ENCODE peak calls at places on chromosomes 6 and 20, in six cellular contexts. V, X, S, R, L and Z are unnamed samples.

GRCh38 chr6:108755257-108756240 is 92.7 kb upstream of the ARMC2 start:
- DNase-seq in S (no peak), X (peak), R (no peak), V (no peak), L (peak), Z (no peak)

GRCh38 chr6:8658391-8658790 is 223.0 kb upstream of the SLC35B3 start:
- DNase-seq in R (no peak), L (no peak), X (no peak), V (no peak), S (no peak), Z (no peak)

GRCh38 chr20:32091888-32092346 is 17.6 kb upstream of the TM9SF4 start:
- DNase-seq in X (peak), R (peak), V (peak), S (peak), L (peak), Z (peak)

GRCh38 chr6:29577544-29577943 is 7.4 kb upstream of the OR2H2 start:
- DNase-seq in V (no peak), S (no peak), R (no peak), L (no peak), X (peak), Z (no peak)

GRCh38 chr6:39215640-39216158 is 13.6 kb downstream of the KCNK5 start:
- DNase-seq in S (no peak), R (no peak), X (no peak), V (no peak), L (no peak), Z (no peak)

GRCh38 chr6:110395221-110395620 is 20.2 kb downstream of the DDO start:
- DNase-seq in L (no peak), X (no peak), S (no peak), V (no peak), R (no peak), Z (no peak)

GRCh38 chr20:46501961-46502360 is 11.4 kb downstream of the ZNF334 start:
- DNase-seq in R (peak), X (no peak), V (no peak), L (peak), S (no peak), Z (no peak)

GRCh38 chr20:41697861-41698559 is 79.8 kb upstream of the CHD6 start:
- DNase-seq in R (peak), L (peak), X (peak), S (no peak), V (no peak), Z (peak)

GRCh38 chr20:23132930-23133559 is 46.9 kb upstream of the CD93 start:
- DNase-seq in R (peak), S (no peak), L (peak), V (no peak), X (no peak), Z (no peak)

GRCh38 chr6:117555882-117556498 is 46.3 kb downstream of the GOPC start:
- DNase-seq in R (no peak), V (no peak), S (no peak), X (peak), L (peak), Z (peak)

GRCh38 chr6:148723484-148723883 is 23.3 kb upstream of the UST start:
- DNase-seq in X (peak), R (no peak), S (no peak), L (no peak), V (no peak), Z (peak)

GRCh38 chr6:135675862-135676261 is 175.6 kb upstream of the PDE7B start:
- DNase-seq in V (no peak), X (peak), S (peak), R (peak), L (peak), Z (peak)

GRCh38 chr6:156839591-156840001 is 62.4 kb downstream of the ARID1B start:
- DNase-seq in L (no peak), X (peak), R (peak), V (no peak), S (no peak), Z (peak)

GRCh38 chr6:121826156-121826810 is 390.8 kb downstream of the GJA1 start:
- DNase-seq in L (peak), S (no peak), X (peak), V (no peak), R (peak), Z (peak)

GRCh38 chr6:3696525-3696924 is 55.0 kb downstream of the PXDC1 start:
- DNase-seq in L (no peak), R (no peak), X (peak), S (no peak), V (no peak), Z (no peak)

GRCh38 chr20:50281831-50282591 is 91.4 kb downstream of the CEBPB start:
- DNase-seq in L (no peak), S (no peak), R (peak), X (no peak), V (no peak), Z (no peak)

GRCh38 chr20:39429716-39430115 is 467.6 kb downstream of the DHX35 start:
- DNase-seq in L (peak), S (no peak), R (peak), X (no peak), V (no peak), Z (no peak)

GRCh38 chr20:16498526-16499140 is 74.6 kb downstream of the KIF16B start:
- DNase-seq in L (no peak), S (no peak), R (no peak), V (no peak), X (peak), Z (no peak)

GRCh38 chr6:154548130-154548830 is 37.8 kb upstream of the CNKSR3 start:
- DNase-seq in V (no peak), X (peak), S (no peak), R (no peak), L (no peak), Z (peak)

GRCh38 chr20:62426678-62427077 is 661 bp downstream of the RBBP8NL start:
- DNase-seq in S (no peak), L (peak), X (no peak), R (peak), V (no peak), Z (no peak)
- H3K18ac ChIP-seq in S (peak), L (peak), X (no peak), R (no peak), V (peak), Z (no peak)

DNA sequence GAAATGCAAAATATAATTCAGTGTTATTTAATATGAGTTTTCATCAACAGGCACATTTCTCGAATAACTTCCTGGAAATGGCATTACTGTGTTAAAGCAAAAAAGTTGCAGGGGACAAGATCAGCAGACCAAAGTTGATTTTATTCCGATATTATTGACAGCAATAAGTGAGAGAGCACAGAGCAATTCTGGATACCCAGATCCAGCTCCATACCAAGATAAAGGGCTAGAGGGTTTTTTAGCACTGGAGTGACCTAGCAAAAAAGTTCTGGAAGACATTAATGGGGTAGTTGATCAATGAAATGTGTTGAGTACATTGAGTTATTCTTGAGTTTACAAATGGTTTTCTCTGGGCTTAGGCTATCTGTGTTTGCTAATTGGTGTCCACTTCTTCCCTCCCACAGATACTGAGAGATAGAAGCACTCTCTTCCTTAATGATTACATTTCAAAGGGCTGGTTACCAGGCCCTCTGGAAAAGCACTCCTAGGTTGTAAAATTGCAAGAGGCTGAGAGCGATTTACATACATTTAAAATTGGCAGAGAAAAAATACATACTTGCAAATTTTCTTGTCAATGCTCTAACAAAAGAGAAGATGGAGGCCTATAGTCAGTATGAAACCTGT is 47.0 kb upstream of the MANEA start:
- DNase-seq in S (no peak), L (no peak), R (peak), V (no peak), X (no peak), Z (no peak)
- H3K4me3 ChIP-seq in S (no peak), L (no peak), R (no peak), V (no peak), X (no peak), Z (no peak)

GRCh38 chr6:111731404-111732195 is 125.9 kb upstream of the TRAF3IP2 start:
- DNase-seq in L (no peak), S (peak), R (peak), V (no peak), X (peak), Z (no peak)
- H2AK5ac ChIP-seq in L (no peak), S (no peak), R (no peak), V (no peak), X (no peak), Z (no peak)

GRCh38 chr6:96015791-96016776 is at the start of gene FUT9:
- DNase-seq in S (peak), R (peak), L (no peak), V (peak), X (no peak), Z (no peak)
- H3K18ac ChIP-seq in S (peak), R (no peak), L (peak), V (peak), X (no peak), Z (no peak)

GRCh38 chr20:53677447-53678314 is 84.0 kb upstream of the ZNF217 start:
- DNase-seq in L (peak), X (peak), S (no peak), V (no peak), R (peak), Z (peak)

GRCh38 chr20:53679597-53680309 is 86.1 kb upstream of the ZNF217 start:
- DNase-seq in V (no peak), R (peak), L (peak), X (no peak), S (no peak), Z (no peak)

GRCh38 chr20:53676987-53677386 is 83.3 kb upstream of the ZNF217 start:
- DNase-seq in L (no peak), X (no peak), R (no peak), S (no peak), V (no peak), Z (no peak)

GRCh38 chr20:53678990-53679596 is 85.5 kb upstream of the ZNF217 start:
- DNase-seq in L (no peak), V (no peak), R (no peak), S (no peak), X (peak), Z (peak)

GRCh38 chr20:53678315-53678989 is 84.8 kb upstream of the ZNF217 start:
- DNase-seq in X (peak), V (no peak), S (no peak), R (no peak), L (no peak), Z (no peak)
- H3K4me3 ChIP-seq in X (no peak), V (no peak), S (no peak), R (no peak), L (no peak), Z (no peak)

GRCh38 chr6:30829016-30829415 is 55.3 kb upstream of the DDR1 start:
- DNase-seq in L (no peak), R (no peak), V (no peak), S (no peak), X (no peak), Z (no peak)
- H2AK5ac ChIP-seq in L (peak), R (peak), V (no peak), S (peak), X (peak), Z (peak)

GRCh38 chr20:18678599-18678998 is 90.7 kb downstream of the DTD1 start:
- DNase-seq in R (no peak), X (no peak), S (no peak), V (no peak), L (no peak), Z (no peak)
- H3K18ac ChIP-seq in R (no peak), X (no peak), S (no peak), V (no peak), L (no peak), Z (no peak)